ENCODE peak calls at places on chromosomes 12 and 14, in six cellular contexts. V is H4; D is CD4-positive, alpha-beta memory T cell; M is anterior cingulate cortex; Z is GDM1; P is activated T-cell treated with anti-CD3 and anti-CD28 coated beads, Interleukin-2, amount 50 U/mL, for 72 hours. S is an unnamed sample.

GRCh38 chr12:96078281-96078761 is 42.9 kb upstream of the LTA4H start:
- DNase-seq in V (no peak), D (no peak), M (no peak), Z (no peak), P (no peak), S (no peak)

GRCh38 chr14:102317564-102318248 is 1.8 kb upstream of the ZNF839 start:
- DNase-seq in V (no peak), D (peak; percentile 26), M (no peak), Z (peak; percentile 29), P (peak; percentile 49), S (no peak)

GRCh38 chr12:119178544-119179334 is at the start of gene HSPB8:
- DNase-seq in V (peak; percentile 72), D (no peak), M (peak; percentile 54), Z (no peak), P (no peak), S (peak; percentile 72)

GRCh38 chr14:96461950-96462798 is 40.0 kb upstream of the PAPOLA start:
- DNase-seq in V (no peak), D (no peak), M (no peak), Z (no peak), P (no peak), S (no peak)

GRCh38 chr14:20934148-20934762 is 21.0 kb upstream of the RNASE2 start:
- DNase-seq in V (no peak), D (peak; percentile 10), M (no peak), Z (no peak), P (peak; percentile 42), S (peak; percentile 51)

GRCh38 chr12:130880411-130880885 is 8.6 kb downstream of the RAN start:
- DNase-seq in V (no peak), D (no peak), M (no peak), Z (no peak), P (no peak), S (no peak)

GRCh38 chr12:122079532-122080081 is 1.1 kb downstream of the MLXIP start:
- DNase-seq in V (no peak), D (peak; percentile 21), M (no peak), Z (no peak), P (no peak), S (no peak)

GRCh38 chr14:70662816-70663215 is 21.1 kb downstream of the TTC9 start:
- DNase-seq in V (no peak), D (no peak), M (no peak), Z (no peak), P (no peak), S (no peak)

GRCh38 chr12:131018221-131018620 is 64.5 kb downstream of the ADGRD1 start:
- DNase-seq in V (no peak), D (no peak), M (no peak), Z (no peak), P (no peak), S (no peak)

GRCh38 chr12:79659961-79660431 is 30.8 kb downstream of the PAWR start:
- DNase-seq in V (no peak), D (no peak), M (no peak), Z (no peak), P (no peak), S (no peak)

S was measured in head of caudate nucleus.